ENCODE peak calls at places on chromosomes 3 and 15, in ten cellular contexts. W is heart left ventricle, K is left ventricle myocardium inferior, P is cardiac muscle cell, U is MM.1S, G is right lobe of liver, V is adrenal gland, Q is breast epithelium, F is astrocyte, B is body of pancreas. L is an unnamed sample. For H3K4me1, the result is how much of the 10 kb centered on the place peaks cover.

GRCh38 chr3:151171145-151171544 is 31.9 kb downstream of the GPR171 start:
- DNase-seq in W (peak), K (no peak), P (no peak), U (peak), G (no peak), V (peak), Q (no peak), F (no peak), B (no peak), L (no peak)

GRCh38 chr3:107142171-107142570 is 235.1 kb upstream of the CCDC54 start:
- DNase-seq in W (no peak), K (no peak), P (no peak), U (peak), G (no peak), V (no peak), Q (no peak), F (no peak), B (no peak), L (no peak)

GRCh38 chr3:153768559-153769469 is 352.4 kb upstream of the ARHGEF26 start:
- DNase-seq in W (no peak), K (no peak), P (peak), U (peak), G (no peak), V (no peak), Q (peak), F (peak), B (peak), L (peak)

GRCh38 chr15:20346082-20346805 is 195.4 kb downstream of the GOLGA6L6 start:
- DNase-seq in W (no peak), K (no peak), P (no peak), U (peak), G (no peak), V (no peak), Q (peak), F (no peak), B (no peak), L (no peak)

GRCh38 chr3:127593187-127593586 is 2.7 kb upstream of the TPRA1 start:
- DNase-seq in W (no peak), K (no peak), P (no peak), U (no peak), G (no peak), V (no peak), Q (no peak), F (no peak), B (no peak), L (no peak)

GRCh38 chr3:63400259-63400860 is 122.3 kb downstream of the SYNPR start:
- DNase-seq in W (no peak), K (no peak), P (peak), U (no peak), G (no peak), V (peak), Q (no peak), F (peak), B (no peak), L (no peak)

GRCh38 chr3:169400205-169400604 is 263.3 kb downstream of the MECOM start:
- DNase-seq in W (no peak), K (no peak), P (no peak), U (no peak), G (no peak), V (no peak), Q (no peak), F (no peak), B (no peak), L (no peak)

GRCh38 chr15:53910236-53910849 is 67.9 kb upstream of the UNC13C start:
- DNase-seq in W (no peak), K (no peak), P (no peak), U (no peak), G (no peak), V (peak), Q (peak), F (no peak), B (peak), L (no peak)

GRCh38 chr3:46971742-46972141 is 4.8 kb downstream of the CCDC12 start:
- DNase-seq in W (peak), K (no peak), P (no peak), U (peak), G (no peak), V (no peak), Q (no peak), F (no peak), B (no peak), L (no peak)

GRCh38 chr15:94164202-94164807 is 67.1 kb upstream of the MCTP2 start:
- DNase-seq in W (peak), K (no peak), P (peak), U (peak), G (peak), V (peak), Q (no peak), F (no peak), B (peak), L (no peak)

DNA sequence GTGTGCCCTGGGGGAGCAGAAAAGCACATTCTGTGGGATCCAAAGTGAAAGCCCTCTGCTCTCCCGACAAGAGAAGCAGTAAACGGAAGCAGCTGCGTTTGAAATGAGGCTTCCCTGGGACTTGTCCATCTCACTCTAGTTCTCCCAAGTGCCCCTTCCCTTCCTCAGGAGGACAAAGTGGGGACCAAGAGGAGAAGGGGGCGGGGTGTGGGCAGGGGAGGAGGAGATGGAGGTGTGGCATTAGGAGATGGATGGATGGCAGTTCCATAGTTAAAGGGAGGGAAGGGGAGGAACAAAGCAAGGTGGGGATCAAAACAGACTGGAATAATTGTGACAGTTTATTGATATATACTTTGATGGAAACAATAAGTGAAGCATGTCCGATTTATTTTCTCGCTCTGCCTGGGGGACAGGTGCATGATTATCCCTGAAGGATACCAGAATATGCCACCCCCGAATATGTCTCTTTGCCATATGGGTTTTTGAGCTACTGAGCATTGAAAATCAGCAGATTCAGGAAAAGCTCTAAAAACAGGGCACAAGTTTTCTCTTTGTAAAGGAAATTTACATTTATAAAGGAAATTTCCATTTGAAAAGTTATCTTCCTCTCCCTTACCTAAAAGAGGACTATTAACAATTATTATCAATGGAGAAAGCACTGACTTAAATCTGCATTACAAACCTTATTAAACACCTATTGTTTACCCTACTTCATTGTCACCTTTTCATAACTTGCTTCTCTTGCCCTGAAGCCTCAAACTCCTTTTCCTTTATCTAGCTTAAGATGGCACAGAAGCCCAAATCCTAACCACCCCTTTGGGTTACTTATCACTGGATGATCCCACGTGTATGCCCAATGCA is 58.9 kb upstream of the DAZL start:
- DNase-seq in W (no peak), K (no peak), P (no peak), U (no peak), G (no peak), V (no peak), Q (no peak), F (no peak), B (no peak), L (no peak)
- H3K4me1 ChIP-seq in W (under half), K (under half), P (under half), U (under half), G (under half), V (under half), Q (under half), F (under half), B (under half), L (under half)

GRCh38 chr3:192237992-192238608 is 489.2 kb downstream of the FGF12 start:
- DNase-seq in W (no peak), K (no peak), P (no peak), U (no peak), G (no peak), V (no peak), Q (no peak), F (no peak), B (no peak), L (no peak)
- TF ChIP-seq CTCF in W (no peak), K (no peak), P (no peak), U (peak), G (no peak), V (no peak), Q (no peak), F (no peak), B (no peak), L (no peak)

GRCh38 chr3:129607391-129608068 is 1.1 kb upstream of the PLXND1 start:
- DNase-seq in W (no peak), K (no peak), P (no peak), U (no peak), G (no peak), V (no peak), Q (no peak), F (no peak), B (no peak), L (no peak)
- H3K4me1 ChIP-seq in W (under half), K (half or more), P (under half), U (under half), G (under half), V (under half), Q (under half), F (half or more), B (under half), L (half or more)

GRCh38 chr15:24678485-24678884 is 2.9 kb downstream of the NPAP1 start:
- DNase-seq in W (no peak), K (no peak), P (no peak), U (no peak), G (no peak), V (no peak), Q (no peak), F (no peak), B (no peak), L (no peak)
- TF ChIP-seq CTCF in W (no peak), K (no peak), P (no peak), U (no peak), G (no peak), V (no peak), Q (no peak), F (no peak), B (no peak), L (no peak)

GRCh38 chr3:4356225-4356540 is 53.0 kb downstream of the SETMAR start:
- DNase-seq in W (no peak), K (no peak), P (no peak), U (no peak), G (no peak), V (no peak), Q (no peak), F (no peak), B (no peak), L (no peak)
- H3K4me1 ChIP-seq in W (under half), K (under half), P (under half), U (under half), G (under half), V (under half), Q (under half), F (under half), B (under half), L (under half)

DNA sequence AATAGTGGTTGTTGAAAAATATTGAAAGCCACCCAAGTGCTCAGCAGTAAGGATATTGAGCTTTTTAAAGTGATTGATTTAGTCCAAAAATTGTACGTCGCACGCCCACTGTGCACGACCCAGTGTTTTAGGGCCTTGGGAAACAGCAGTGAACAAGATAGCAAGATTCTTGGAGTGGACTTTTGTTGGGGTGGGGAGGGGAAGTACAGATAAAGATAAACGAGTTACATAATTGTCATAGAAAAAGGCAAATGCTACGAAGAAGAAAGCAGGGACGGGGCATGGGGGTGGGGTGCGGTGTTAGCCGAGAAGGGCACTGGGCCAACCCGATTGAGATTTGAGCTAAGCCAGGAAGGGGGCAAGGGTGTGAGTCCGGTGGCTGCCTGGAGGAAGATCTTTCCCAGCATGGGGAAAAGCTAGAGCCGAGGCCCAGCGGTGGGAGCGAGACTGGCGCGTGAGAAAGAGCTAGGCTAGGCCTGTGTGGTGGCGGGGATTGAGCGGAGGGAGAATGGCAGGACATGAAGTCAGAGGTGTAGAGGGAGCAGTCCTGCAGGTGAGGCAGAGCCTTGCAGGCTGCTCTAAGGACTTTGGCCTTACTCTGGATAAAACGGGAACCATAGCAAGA is 454 bp downstream of the HTD2 start:
- DNase-seq in W (peak), K (peak), P (peak), U (peak), G (peak), V (peak), Q (no peak), F (peak), B (peak), L (peak)
- TF ChIP-seq CTCF in W (peak), K (no peak), P (no peak), U (peak), G (peak), V (no peak), Q (no peak), F (no peak), B (peak), L (no peak)

GRCh38 chr3:172101107-172101506 is 61.7 kb downstream of the FNDC3B start:
- DNase-seq in W (no peak), K (no peak), P (no peak), U (peak), G (no peak), V (no peak), Q (no peak), F (no peak), B (no peak), L (no peak)
- H3K4me1 ChIP-seq in W (under half), K (half or more), P (half or more), U (half or more), G (under half), V (half or more), Q (under half), F (half or more), B (half or more), L (half or more)

DNA sequence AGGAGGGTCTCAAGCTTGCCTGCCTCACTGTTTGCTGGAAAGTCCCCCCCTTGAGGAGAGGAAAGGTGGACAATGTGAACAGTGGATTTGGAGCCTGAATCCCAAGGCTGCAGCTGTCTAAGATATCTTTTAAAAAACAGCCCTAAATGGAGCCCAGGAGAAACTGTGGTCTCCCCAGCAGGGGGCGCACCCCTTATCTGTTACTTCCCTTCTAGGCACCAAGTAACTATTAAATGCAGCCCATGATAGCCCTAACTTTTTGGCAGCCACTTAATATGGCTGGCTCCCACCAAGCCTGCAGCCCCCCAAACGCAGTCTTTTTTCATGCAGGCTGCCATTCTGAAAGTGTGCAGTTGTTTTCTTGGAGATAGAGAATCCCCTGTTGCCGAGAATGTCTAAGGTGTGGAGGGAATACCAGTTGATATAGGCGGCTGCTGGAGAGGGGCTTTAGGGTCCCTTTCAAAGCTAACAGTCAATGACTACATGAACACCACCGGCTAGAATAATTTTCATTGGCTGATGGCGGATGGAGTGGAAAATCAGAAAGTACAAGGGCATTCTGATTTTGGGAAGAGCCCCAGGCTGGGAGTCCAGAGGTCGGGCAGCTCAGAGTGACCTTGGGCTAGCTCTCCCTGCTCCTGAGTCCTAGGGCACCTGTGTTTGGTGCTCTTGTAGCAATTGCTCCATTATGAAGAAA is 1.3 kb downstream of the RHCG start:
- DNase-seq in W (no peak), K (no peak), P (peak), U (peak), G (peak), V (no peak), Q (no peak), F (no peak), B (no peak), L (no peak)
- TF ChIP-seq CTCF in W (no peak), K (peak), P (peak), U (peak), G (peak), V (peak), Q (no peak), F (peak), B (peak), L (no peak)

DNA sequence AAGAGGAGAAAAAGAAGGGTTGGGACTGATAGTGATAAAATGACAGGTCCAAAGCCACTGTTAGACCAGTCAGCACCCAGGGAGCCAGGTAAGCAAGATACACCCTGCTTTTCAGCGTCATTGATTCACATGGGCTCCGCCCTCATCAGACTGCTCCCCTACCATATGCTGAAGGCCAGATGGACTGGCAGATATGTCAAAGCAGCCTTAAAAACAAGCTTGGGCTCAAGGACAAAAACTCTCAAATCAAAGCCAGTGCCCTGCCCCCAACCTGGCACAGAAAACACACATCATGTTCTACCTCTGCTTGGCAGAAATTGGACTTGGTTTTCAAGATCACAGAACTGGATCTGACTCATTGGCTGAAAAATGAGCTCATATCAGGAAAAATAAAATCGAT is 33.4 kb downstream of the SH3BP5 start:
- DNase-seq in W (no peak), K (no peak), P (no peak), U (no peak), G (peak), V (peak), Q (no peak), F (no peak), B (peak), L (no peak)
- H3K4me1 ChIP-seq in W (under half), K (half or more), P (under half), U (under half), G (under half), V (half or more), Q (under half), F (under half), B (under half), L (half or more)

L was measured in heart right ventricle.